ENCODE peak calls at places on chromosome 6, in five cellular contexts. V is IMR-90, Y is mesenchymal stem cell, O is neuronal stem cell, H is H9. D is an unnamed sample.

GRCh38 chr6:34562350-34562749 is 6.2 kb upstream of the SPDEF start:
- DNase-seq in Y (no peak), H (no peak), V (no peak), O (no peak), D (no peak)

GRCh38 chr6:27650620-27651370 is 177.9 kb upstream of the ZNF184 start:
- DNase-seq in Y (peak), O (peak), V (peak), H (peak), D (peak)

GRCh38 chr6:7914991-7915789 is 4.6 kb upstream of the TXNDC5 start:
- DNase-seq in O (no peak), V (peak), H (no peak), Y (peak), D (no peak)

GRCh38 chr6:123784330-123784729 is 19.3 kb upstream of the NKAIN2 start:
- DNase-seq in O (no peak), H (no peak), V (no peak), Y (no peak), D (no peak)

GRCh38 chr6:139290787-139291294 is 957 bp downstream of the TXLNB start:
- DNase-seq in V (peak), Y (peak), O (no peak), H (no peak), D (no peak)

GRCh38 chr6:130365166-130366010 is 429 bp upstream of the TMEM200A start:
- DNase-seq in H (peak), O (peak), V (peak), Y (peak), D (peak)

GRCh38 chr6:45420083-45420908 is 42.6 kb upstream of the SUPT3H start:
- DNase-seq in V (peak), O (peak), Y (peak), H (no peak), D (peak)

GRCh38 chr6:46651766-46652165 is 852 bp downstream of the CYP39A1 start:
- DNase-seq in Y (peak), O (no peak), V (no peak), H (no peak), D (no peak)

GRCh38 chr6:35474129-35474977 is 6.2 kb downstream of the RPL10A start:
- DNase-seq in O (no peak), V (no peak), H (peak), Y (no peak), D (peak)

GRCh38 chr6:491233-491632 is 99.7 kb downstream of the IRF4 start:
- DNase-seq in O (no peak), Y (no peak), V (no peak), H (no peak), D (no peak)

GRCh38 chr6:109865968-109866367 is 112.1 kb upstream of the GPR6 start:
- DNase-seq in H (peak), O (no peak), Y (no peak), V (no peak), D (peak)

GRCh38 chr6:160005861-160006540 is 37.1 kb downstream of the IGF2R start:
- DNase-seq in H (no peak), O (no peak), V (peak), Y (no peak), D (no peak)

GRCh38 chr6:2103644-2104523 is 141.5 kb downstream of the GMDS start:
- DNase-seq in V (peak), Y (peak), H (no peak), O (no peak), D (peak)

GRCh38 chr6:113120214-113120576 is 737.0 kb upstream of the MARCKS start:
- DNase-seq in H (no peak), Y (peak), O (no peak), V (peak), D (peak)

GRCh38 chr6:163489584-163489983 is 75.1 kb downstream of the QKI start:
- DNase-seq in Y (no peak), H (no peak), V (peak), O (no peak), D (no peak)

GRCh38 chr6:34324738-34325444 is 67.6 kb downstream of the NUDT3 start:
- DNase-seq in O (no peak), H (no peak), V (peak), Y (no peak), D (peak)

GRCh38 chr6:8672882-8673281 is 237.5 kb upstream of the SLC35B3 start:
- DNase-seq in Y (no peak), H (no peak), O (no peak), V (no peak), D (no peak)

GRCh38 chr6:101806241-101806640 is 412.7 kb downstream of the GRIK2 start:
- DNase-seq in V (peak), H (no peak), O (no peak), Y (peak), D (no peak)

GRCh38 chr6:68990313-68990712 is 355.2 kb downstream of the ADGRB3 start:
- DNase-seq in H (no peak), O (no peak), V (no peak), Y (no peak), D (no peak)

GRCh38 chr6:75296811-75297779 is 12.5 kb upstream of the TMEM30A start:
- DNase-seq in O (peak), Y (peak), H (no peak), V (peak), D (peak)

GRCh38 chr6:139882234-139882633 is 507.8 kb upstream of the CITED2 start:
- DNase-seq in V (peak), O (no peak), Y (peak), H (no peak), D (peak)

GRCh38 chr6:154429711-154430110 is 73.1 kb upstream of the IPCEF1 start:
- DNase-seq in H (no peak), O (no peak), Y (no peak), V (no peak), D (no peak)

GRCh38 chr6:100726741-100727140 is 154.4 kb downstream of the ASCC3 start:
- DNase-seq in V (peak), Y (peak), H (no peak), O (no peak), D (no peak)

GRCh38 chr6:5998741-5999687 is 7.7 kb downstream of the NRN1 start:
- DNase-seq in V (no peak), Y (no peak), O (no peak), H (peak), D (peak)

GRCh38 chr6:108661982-108662381 is 101.3 kb downstream of the FOXO3 start:
- DNase-seq in O (no peak), Y (no peak), V (no peak), H (no peak), D (no peak)

GRCh38 chr6:72824833-72825232 is 203.0 kb downstream of the KCNQ5 start:
- DNase-seq in V (no peak), Y (peak), O (no peak), H (no peak), D (no peak)

GRCh38 chr6:30591008-30591407 is 19.8 kb downstream of the ABCF1 start:
- DNase-seq in O (no peak), Y (peak), V (peak), H (no peak), D (no peak)

GRCh38 chr6:116201538-116201937 is 52.3 kb downstream of the TSPYL4 start:
- DNase-seq in O (no peak), Y (no peak), H (no peak), V (no peak), D (no peak)

GRCh38 chr6:4256969-4257368 is 121.6 kb upstream of the ECI2 start:
- DNase-seq in V (peak), H (no peak), Y (peak), O (no peak), D (no peak)

GRCh38 chr6:108948252-108948651 is 100.0 kb downstream of the ARMC2 start:
- DNase-seq in O (no peak), Y (no peak), V (no peak), H (no peak), D (no peak)

GRCh38 chr6:43948527-43949450 is 178.5 kb downstream of the MRPL14 start:
- DNase-seq in Y (peak), H (peak), V (peak), O (no peak), D (peak)

GRCh38 chr6:131125431-131125830 is 9.8 kb upstream of the AKAP7 start:
- DNase-seq in H (no peak), O (no peak), V (peak), Y (no peak), D (no peak)

GRCh38 chr6:3750324-3751018 is 1.0 kb downstream of the PXDC1 start:
- DNase-seq in Y (peak), H (peak), V (peak), O (peak), D (peak)

GRCh38 chr6:41707565-41708200 is 27.7 kb downstream of the TFEB start:
- DNase-seq in O (no peak), Y (no peak), H (no peak), V (no peak), D (no peak)

GRCh38 chr6:131381694-131382093 is 191.3 kb upstream of the ARG1 start:
- DNase-seq in V (no peak), Y (no peak), O (no peak), H (no peak), D (no peak)

GRCh38 chr6:33699739-33700138 is 11.8 kb downstream of the UQCC2 start:
- DNase-seq in H (no peak), V (no peak), Y (no peak), O (no peak), D (no peak)

GRCh38 chr6:37171141-37171969 is 1.4 kb downstream of the PIM1 start:
- DNase-seq in H (peak), Y (peak), O (peak), V (peak), D (peak)
- H2BK5ac ChIP-seq in H (no peak), Y (no peak), O (peak), V (peak), D (peak)

GRCh38 chr6:83849127-83849526 is 4.0 kb upstream of the RIPPLY2 start:
- DNase-seq in O (no peak), Y (no peak), V (no peak), H (no peak), D (no peak)
- H2BK15ac ChIP-seq in O (no peak), Y (no peak), V (no peak), H (no peak), D (no peak)

GRCh38 chr6:53119349-53119748 is 29.3 kb downstream of the GCM1 start:
- DNase-seq in H (no peak), Y (peak), O (no peak), V (no peak), D (no peak)
- H2BK5ac ChIP-seq in H (no peak), Y (no peak), O (no peak), V (no peak), D (no peak)

GRCh38 chr6:167470101-167470835 is 145.4 kb downstream of the TTLL2 start:
- DNase-seq in Y (no peak), V (no peak), H (no peak), O (no peak), D (no peak)

GRCh38 chr6:167467793-167468431 is 143.0 kb downstream of the TTLL2 start:
- DNase-seq in H (no peak), Y (no peak), V (no peak), O (no peak), D (no peak)

GRCh38 chr6:167469101-167469500 is 144.2 kb downstream of the TTLL2 start:
- DNase-seq in O (no peak), H (no peak), Y (no peak), V (no peak), D (no peak)

GRCh38 chr6:167470836-167471547 is 146.1 kb downstream of the TTLL2 start:
- DNase-seq in V (no peak), O (no peak), H (no peak), Y (no peak), D (no peak)

GRCh38 chr6:167469655-167470054 is 144.8 kb downstream of the TTLL2 start:
- DNase-seq in H (no peak), V (no peak), O (no peak), Y (no peak), D (no peak)
- H2BK15ac ChIP-seq in H (no peak), V (no peak), O (peak), Y (no peak), D (no peak)

GRCh38 chr6:53796791-53797190 is 2.0 kb downstream of the LRRC1 start:
- DNase-seq in V (no peak), H (no peak), O (no peak), Y (peak), D (no peak)

GRCh38 chr6:53794720-53795253 is at the start of gene LRRC1:
- DNase-seq in O (peak), Y (peak), H (peak), V (peak), D (peak)

GRCh38 chr6:53796451-53796780 is 1.6 kb downstream of the LRRC1 start:
- DNase-seq in V (no peak), Y (no peak), O (no peak), H (no peak), D (no peak)

GRCh38 chr6:53795254-53795701 is 473 bp downstream of the LRRC1 start:
- DNase-seq in V (no peak), H (no peak), Y (peak), O (no peak), D (no peak)

DNA sequence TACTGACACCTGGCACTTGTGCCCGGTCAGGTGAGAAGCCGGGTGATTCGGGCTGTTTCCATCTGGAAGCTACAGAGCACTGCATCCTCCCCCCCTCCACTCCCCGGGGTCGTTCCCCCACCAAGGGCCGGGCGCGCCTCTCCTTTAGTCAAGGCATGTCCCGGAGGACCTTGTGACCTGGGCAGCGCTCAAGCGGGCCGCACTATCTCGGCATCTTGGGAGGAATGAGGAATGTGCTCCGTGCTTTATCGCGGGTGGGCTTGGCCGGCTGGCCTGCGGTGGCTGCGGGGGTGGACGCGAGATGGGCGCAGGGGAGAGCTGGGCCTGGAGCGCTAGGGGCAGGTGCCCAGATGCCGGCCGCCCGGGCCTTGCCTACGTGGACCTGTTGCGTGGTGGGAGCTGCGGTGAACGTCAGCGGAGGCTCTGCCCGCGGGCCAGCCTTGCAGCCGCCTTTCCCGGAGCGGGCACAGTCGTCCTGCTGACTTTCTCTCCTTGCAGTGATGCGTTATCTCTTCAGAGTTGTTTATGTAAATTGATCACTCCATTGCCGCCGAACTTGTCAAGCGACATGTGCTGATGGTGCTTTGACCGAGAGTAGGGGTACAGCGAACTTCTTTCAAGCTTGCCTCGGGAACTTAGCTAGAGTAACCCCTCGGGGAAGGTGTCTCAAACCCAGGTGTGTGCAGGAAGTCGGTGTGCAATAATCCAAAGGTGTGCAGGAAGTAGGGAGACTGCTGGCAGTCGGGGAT is 1.1 kb downstream of the LRRC1 start:
- DNase-seq in H (no peak), Y (peak), V (peak), O (peak), D (peak)
- H2BK5ac ChIP-seq in H (no peak), Y (no peak), V (no peak), O (no peak), D (no peak)

D was measured in mesendoderm.